ENCODE peak calls at places on chromosome X, in nine cellular contexts. I is foreskin melanocyte; B is posterior vena cava; V is kidney epithelial cell; Y is activated T-cell treated with anti-CD3 and anti-CD28 coated beads for 1 hour; G is A172; M is breast epithelium; Q is GM18507; U is effector memory CD8-positive, alpha-beta T cell. S is an unnamed sample.

GRCh38 chrX:43655961-43656494 is at the start of gene MAOA:
- DNase-seq in V (no peak), Q (no peak), M (peak), Y (no peak), B (peak), I (no peak), G (no peak), U (peak), S (no peak)

GRCh38 chrX:48601741-48602394 is 4.6 kb downstream of the WDR13 start:
- DNase-seq in Q (no peak), I (no peak), B (no peak), G (no peak), M (no peak), V (no peak), U (no peak), Y (no peak), S (no peak)

GRCh38 chrX:43846558-43846957 is 35.7 kb downstream of the MAOB start:
- DNase-seq in M (no peak), Q (no peak), I (no peak), V (no peak), Y (no peak), G (no peak), U (no peak), B (no peak), S (no peak)

GRCh38 chrX:56029188-56029587 is 203.0 kb upstream of the KLF8 start:
- DNase-seq in U (no peak), V (no peak), B (no peak), G (no peak), Q (no peak), M (no peak), I (no peak), Y (no peak), S (no peak)

GRCh38 chrX:10579018-10579752 is 41.2 kb downstream of the MID1 start:
- DNase-seq in V (no peak), B (no peak), Y (no peak), G (peak), M (no peak), U (no peak), Q (no peak), I (no peak), S (no peak)

GRCh38 chrX:88438209-88438608 is 308.8 kb upstream of the CPXCR1 start:
- DNase-seq in Q (no peak), I (no peak), B (no peak), Y (no peak), G (no peak), U (no peak), V (no peak), M (no peak), S (no peak)

GRCh38 chrX:153600921-153601320 is 2.0 kb upstream of the CCNQ start:
- DNase-seq in G (no peak), Q (no peak), B (peak), M (no peak), I (no peak), U (no peak), V (no peak), Y (no peak), S (no peak)

GRCh38 chrX:9164535-9165425 is 130.9 kb upstream of the FAM9B start:
- DNase-seq in Q (no peak), G (no peak), V (no peak), U (no peak), Y (no peak), I (no peak), B (no peak), M (no peak), S (no peak)

GRCh38 chrX:129741880-129742758 is 3.3 kb downstream of the XPNPEP2 start:
- DNase-seq in U (no peak), I (no peak), Y (no peak), V (no peak), Q (no peak), B (peak), M (no peak), G (no peak), S (no peak)